ENCODE peak calls at places on chromosome 11, in six cellular contexts. Z, S, K, H, V and Y are unnamed samples.

GRCh38 chr11:75557649-75558494 is 4.2 kb upstream of the SERPINH1 start:
- DNase-seq in H (no peak), Z (peak), V (peak), S (peak), K (peak), Y (no peak)

GRCh38 chr11:64340671-64341335 is 799 bp downstream of the CCDC88B start:
- DNase-seq in H (peak), K (no peak), V (no peak), S (no peak), Z (no peak), Y (no peak)

GRCh38 chr11:29333993-29334780 is 682.6 kb downstream of the KCNA4 start:
- DNase-seq in K (no peak), H (no peak), Z (no peak), V (peak), S (peak), Y (no peak)

GRCh38 chr11:14499560-14500180 is at the start of gene COPB1:
- DNase-seq in H (peak), K (peak), S (peak), Z (peak), V (peak), Y (peak)

GRCh38 chr11:16791494-16791961 is 53.1 kb downstream of the C11orf58 start:
- DNase-seq in Z (no peak), H (no peak), V (peak), S (peak), K (no peak), Y (no peak)

GRCh38 chr11:122981388-122982264 is at the start of gene BSX:
- DNase-seq in K (peak), V (peak), S (peak), Z (no peak), H (peak), Y (peak)

GRCh38 chr11:62879554-62879953 is 1.1 kb upstream of the SLC3A2 start:
- DNase-seq in K (peak), Z (peak), H (no peak), V (no peak), S (no peak), Y (no peak)

GRCh38 chr11:126607374-126607773 is 251.9 kb downstream of the ST3GAL4 start:
- DNase-seq in Z (no peak), S (peak), H (peak), V (peak), K (no peak), Y (peak)

GRCh38 chr11:86442420-86442819 is 67.7 kb downstream of the CCDC81 start:
- DNase-seq in K (no peak), S (peak), Z (no peak), H (no peak), V (peak), Y (no peak)

GRCh38 chr11:924406-925157 is 1.1 kb upstream of the AP2A2 start:
- DNase-seq in K (no peak), S (no peak), Z (peak), H (no peak), V (no peak), Y (no peak)

GRCh38 chr11:124070906-124071621 is 29.9 kb upstream of the OR10G7 start:
- DNase-seq in H (peak), S (peak), Z (peak), V (peak), K (peak), Y (peak)

GRCh38 chr11:10725907-10726253 is 25.2 kb upstream of the CTR9 start:
- DNase-seq in V (no peak), H (no peak), Z (no peak), K (no peak), S (no peak), Y (no peak)

GRCh38 chr11:67435727-67436458 is 1.6 kb downstream of the PTPRCAP start:
- DNase-seq in K (no peak), V (no peak), Z (no peak), S (no peak), H (no peak), Y (no peak)

GRCh38 chr11:120224872-120225371 is 14.1 kb downstream of the OAF start:
- DNase-seq in S (no peak), Z (no peak), K (no peak), H (no peak), V (no peak), Y (no peak)

GRCh38 chr11:110199184-110199981 is 97.0 kb downstream of the RDX start:
- DNase-seq in V (peak), S (no peak), Z (no peak), K (peak), H (no peak), Y (no peak)

GRCh38 chr11:24453129-24453723 is 43.6 kb upstream of the LUZP2 start:
- DNase-seq in S (no peak), H (no peak), Z (no peak), V (no peak), K (no peak), Y (no peak)

GRCh38 chr11:103898065-103898464 is 138.4 kb upstream of the DDI1 start:
- DNase-seq in H (no peak), Z (no peak), S (no peak), K (no peak), V (no peak), Y (no peak)

GRCh38 chr11:65987336-65987735 is 14.6 kb downstream of the EIF1AD start:
- DNase-seq in S (no peak), Z (no peak), K (no peak), H (no peak), V (no peak), Y (no peak)

GRCh38 chr11:45156731-45157130 is 10.3 kb downstream of the PRDM11 start:
- DNase-seq in K (no peak), V (no peak), Z (no peak), H (no peak), S (no peak), Y (no peak)

GRCh38 chr11:93832780-93833179 is 17.6 kb downstream of the VSTM5 start:
- DNase-seq in Z (no peak), V (no peak), S (no peak), K (no peak), H (no peak), Y (no peak)

GRCh38 chr11:113538801-113539200 is 63.6 kb upstream of the DRD2 start:
- DNase-seq in V (no peak), S (no peak), K (no peak), Z (no peak), H (no peak), Y (no peak)

GRCh38 chr11:90344546-90344945 is 121.7 kb upstream of the CHORDC1 start:
- DNase-seq in K (no peak), V (no peak), Z (no peak), H (no peak), S (no peak), Y (no peak)

GRCh38 chr11:113505046-113505445 is 29.8 kb upstream of the DRD2 start:
- DNase-seq in K (no peak), H (no peak), V (no peak), Z (no peak), S (peak), Y (no peak)

GRCh38 chr11:3222941-3223905 is 4.6 kb upstream of the MRGPRG start:
- DNase-seq in Z (no peak), H (no peak), K (no peak), V (no peak), S (no peak), Y (no peak)

GRCh38 chr11:119892311-119892808 is 163.4 kb upstream of the NECTIN1 start:
- DNase-seq in H (no peak), V (no peak), K (no peak), S (no peak), Z (no peak), Y (no peak)

GRCh38 chr11:36130401-36130800 is 158.8 kb downstream of the COMMD9 start:
- DNase-seq in S (peak), K (no peak), V (peak), H (no peak), Z (no peak), Y (no peak)

GRCh38 chr11:45847908-45848316 is 637 bp downstream of the CRY2 start:
- DNase-seq in K (peak), S (peak), H (peak), Z (no peak), V (peak), Y (peak)

GRCh38 chr11:92386577-92386976 is 162.0 kb downstream of the FAT3 start:
- DNase-seq in K (no peak), Z (no peak), V (no peak), H (no peak), S (no peak), Y (no peak)

GRCh38 chr11:80593981-80594380 is 1153.2 kb upstream of the TENM4 start:
- DNase-seq in Z (no peak), V (peak), H (peak), S (peak), K (no peak), Y (no peak)

GRCh38 chr11:126834149-126834548 is 166.4 kb downstream of the KIRREL3 start:
- DNase-seq in H (no peak), V (peak), Z (no peak), S (peak), K (no peak), Y (no peak)

GRCh38 chr11:113806403-113806802 is 26.8 kb downstream of the CLDN25 start:
- DNase-seq in K (no peak), V (peak), H (peak), Z (no peak), S (peak), Y (no peak)

GRCh38 chr11:20156280-20156875 is 3.9 kb downstream of the DBX1 start:
- DNase-seq in V (no peak), H (peak), K (no peak), Z (no peak), S (no peak), Y (no peak)

GRCh38 chr11:34345012-34345804 is 12.6 kb downstream of the ABTB2 start:
- DNase-seq in H (peak), S (peak), V (peak), Z (peak), K (no peak), Y (no peak)

GRCh38 chr11:117831661-117832415 is 7.3 kb upstream of the FXYD2 start:
- DNase-seq in H (no peak), Z (peak), K (no peak), S (no peak), V (no peak), Y (no peak)

GRCh38 chr11:73308963-73309960 is 1.2 kb downstream of the ARHGEF17 start:
- DNase-seq in S (peak), V (peak), K (peak), Z (peak), H (peak), Y (peak)

GRCh38 chr11:75352417-75353206 is 1.2 kb upstream of the ARRB1 start:
- DNase-seq in Z (no peak), K (peak), S (no peak), V (no peak), H (no peak), Y (no peak)

GRCh38 chr11:103532133-103532788 is 423.0 kb downstream of the DYNC2H1 start:
- DNase-seq in Z (no peak), K (no peak), V (peak), S (peak), H (no peak), Y (no peak)

GRCh38 chr11:17601206-17602075 is 54.4 kb downstream of the OTOG start:
- DNase-seq in V (no peak), H (peak), K (peak), Z (no peak), S (no peak), Y (no peak)